ENCODE peak calls at places on chromosome 16, in nine cellular contexts. Q, X, F, R, M, V, P, H and L are unnamed samples.

GRCh38 chr16:56603589-56603988 is 4.8 kb upstream of the MT2A start:
- DNase-seq in Q (peak; percentile 59), X (no peak), F (peak; percentile 62), R (peak; percentile 67), M (peak; percentile 78), V (no peak), P (peak; percentile 45), H (peak; percentile 59), L (peak; percentile 87)

GRCh38 chr16:86508028-86508946 is 2.0 kb upstream of the FOXF1 start:
- DNase-seq in Q (no peak), X (no peak), F (peak; percentile 88), R (no peak), M (no peak), V (no peak), P (no peak), H (no peak), L (peak; percentile 86)

GRCh38 chr16:12340151-12340733 is 363.7 kb downstream of the SNX29 start:
- DNase-seq in Q (peak; percentile 72), X (no peak), F (peak; percentile 80), R (peak; percentile 31), M (no peak), V (no peak), P (no peak), H (no peak), L (peak; percentile 90)

GRCh38 chr16:53912155-53912554 is 208.2 kb downstream of the FTO start:
- DNase-seq in Q (no peak), X (no peak), F (no peak), R (no peak), M (no peak), V (peak; percentile 4), P (no peak), H (no peak), L (no peak)

GRCh38 chr16:56163938-56164337 is 27.4 kb upstream of the GNAO1 start:
- DNase-seq in Q (no peak), X (no peak), F (no peak), R (no peak), M (no peak), V (no peak), P (no peak), H (no peak), L (no peak)

GRCh38 chr16:69927056-69927757 is 23.9 kb upstream of the CLEC18A start:
- DNase-seq in Q (no peak), X (no peak), F (peak; percentile 67), R (no peak), M (peak; percentile 89), V (no peak), P (no peak), H (no peak), L (no peak)

GRCh38 chr16:49608095-49608494 is 234.5 kb downstream of the C16orf78 start:
- DNase-seq in Q (peak; percentile 16), X (no peak), F (no peak), R (no peak), M (no peak), V (no peak), P (no peak), H (peak; percentile 51), L (peak; percentile 67)

GRCh38 chr16:25692734-25693508 is 1.2 kb downstream of the HS3ST4 start:
- DNase-seq in Q (peak; percentile 13), X (no peak), F (peak; percentile 81), R (no peak), M (no peak), V (no peak), P (no peak), H (peak; percentile 35), L (peak; percentile 81)

GRCh38 chr16:49410226-49410625 is 36.6 kb downstream of the C16orf78 start:
- DNase-seq in Q (no peak), X (no peak), F (no peak), R (no peak), M (no peak), V (no peak), P (no peak), H (no peak), L (peak; percentile 25)

GRCh38 chr16:86019446-86020047 is 120.6 kb downstream of the IRF8 start:
- DNase-seq in Q (no peak), X (no peak), F (peak; percentile 76), R (no peak), M (no peak), V (no peak), P (no peak), H (no peak), L (peak; percentile 86)

GRCh38 chr16:67443299-67443698 is 12.4 kb downstream of the HSD11B2 start:
- DNase-seq in Q (no peak), X (no peak), F (no peak), R (no peak), M (peak; percentile 86), V (no peak), P (no peak), H (no peak), L (no peak)

GRCh38 chr16:78437352-78437968 is 338.0 kb downstream of the WWOX start:
- DNase-seq in Q (no peak), X (no peak), F (peak; percentile 66), R (peak; percentile 38), M (no peak), V (no peak), P (peak; percentile 57), H (peak; percentile 26), L (peak; percentile 65)

GRCh38 chr16:87414251-87414680 is 22.1 kb downstream of the MAP1LC3B start:
- DNase-seq in Q (no peak), X (no peak), F (no peak), R (no peak), M (no peak), V (no peak), P (no peak), H (no peak), L (no peak)

GRCh38 chr16:85750021-85750826 is 672 bp downstream of the C16orf74 start:
- DNase-seq in Q (peak; percentile 56), X (no peak), F (peak; percentile 86), R (no peak), M (no peak), V (no peak), P (no peak), H (peak; percentile 80), L (peak; percentile 81)

GRCh38 chr16:72836181-72836580 is 211.7 kb downstream of the ZFHX3 start:
- DNase-seq in Q (no peak), X (no peak), F (no peak), R (no peak), M (no peak), V (no peak), P (no peak), H (no peak), L (peak; percentile 20)

GRCh38 chr16:71746442-71747046 is 22.0 kb upstream of the PHLPP2 start:
- DNase-seq in Q (peak; percentile 57), X (no peak), F (peak; percentile 65), R (peak; percentile 53), M (no peak), V (no peak), P (no peak), H (peak; percentile 61), L (no peak)

GRCh38 chr16:59540621-59541020 is 806.5 kb upstream of the GOT2 start:
- DNase-seq in Q (no peak), X (no peak), F (no peak), R (no peak), M (no peak), V (no peak), P (no peak), H (no peak), L (no peak)

GRCh38 chr16:681746-682427 is 1.7 kb downstream of the STUB1 start:
- DNase-seq in Q (no peak), X (no peak), F (no peak), R (no peak), M (no peak), V (no peak), P (no peak), H (no peak), L (no peak)

GRCh38 chr16:81885976-81886586 is 107.0 kb downstream of the PLCG2 start:
- DNase-seq in Q (peak; percentile 30), X (no peak), F (peak; percentile 87), R (peak; percentile 85), M (no peak), V (no peak), P (no peak), H (peak; percentile 50), L (peak; percentile 83)

GRCh38 chr16:11566398-11566797 is 20.3 kb downstream of the LITAF start:
- DNase-seq in Q (no peak), X (no peak), F (no peak), R (no peak), M (peak; percentile 4), V (no peak), P (no peak), H (no peak), L (no peak)

GRCh38 chr16:56847173-56847948 is 17.6 kb upstream of the SLC12A3 start:
- DNase-seq in Q (no peak), X (no peak), F (no peak), R (no peak), M (no peak), V (no peak), P (no peak), H (no peak), L (no peak)

GRCh38 chr16:83402969-83403368 is 404.8 kb upstream of the HSBP1 start:
- DNase-seq in Q (peak; percentile 87), X (no peak), F (no peak), R (no peak), M (no peak), V (no peak), P (no peak), H (no peak), L (no peak)

GRCh38 chr16:2033057-2033911 is 6.6 kb downstream of the NHERF2 start:
- DNase-seq in Q (no peak), X (no peak), F (peak; percentile 81), R (no peak), M (no peak), V (no peak), P (peak; percentile 90), H (peak; percentile 47), L (peak; percentile 68)